ENCODE peak calls at places on chromosomes 11 and 22, in eight cellular contexts. K is neural crest cell, G is adrenal gland, N is epithelial cell of proximal tubule, B is fibroblast of mammary gland, I is astrocyte of the spinal cord, R is breast epithelium, O is PC-3. X is an unnamed sample.

GRCh38 chr22:46957521-46957920 is 195.1 kb downstream of the TBC1D22A start:
- DNase-seq in K (no peak), G (no peak), N (no peak), B (no peak), I (no peak), R (no peak), O (no peak), X (no peak)

GRCh38 chr11:134666273-134667174 is 254.5 kb upstream of the B3GAT1 start:
- DNase-seq in K (no peak), G (no peak), N (no peak), B (no peak), I (no peak), R (no peak), O (no peak), X (no peak)

GRCh38 chr11:10348650-10349280 is 43.9 kb downstream of the ADM start:
- DNase-seq in K (no peak), G (no peak), N (peak), B (peak), I (peak), R (no peak), O (peak), X (no peak)

GRCh38 chr22:46569848-46570695 is 32.7 kb upstream of the CELSR1 start:
- DNase-seq in K (no peak), G (no peak), N (no peak), B (no peak), I (no peak), R (no peak), O (no peak), X (no peak)

GRCh38 chr11:60121259-60121658 is 32.8 kb downstream of the MS4A2 start:
- DNase-seq in K (no peak), G (no peak), N (no peak), B (no peak), I (no peak), R (no peak), O (no peak), X (no peak)

GRCh38 chr11:47572715-47573255 is 6.0 kb downstream of the KBTBD4 start:
- DNase-seq in K (no peak), G (no peak), N (no peak), B (peak), I (peak), R (no peak), O (no peak), X (no peak)

GRCh38 chr22:30732426-30732825 is 37.8 kb downstream of the OSBP2 start:
- DNase-seq in K (no peak), G (no peak), N (no peak), B (no peak), I (no peak), R (no peak), O (no peak), X (no peak)

GRCh38 chr11:106030609-106031008 is 8.6 kb upstream of the MSANTD4 start:
- DNase-seq in K (no peak), G (no peak), N (no peak), B (no peak), I (no peak), R (no peak), O (no peak), X (no peak)

GRCh38 chr22:35882226-35883027 is 146.2 kb downstream of the RBFOX2 start:
- DNase-seq in K (no peak), G (no peak), N (no peak), B (peak), I (no peak), R (no peak), O (no peak), X (no peak)

GRCh38 chr11:113651018-113651417 is 55.1 kb downstream of the TMPRSS5 start:
- DNase-seq in K (no peak), G (no peak), N (no peak), B (no peak), I (no peak), R (no peak), O (no peak), X (no peak)

GRCh38 chr22:46767249-46767985 is 5.0 kb downstream of the TBC1D22A start:
- DNase-seq in K (no peak), G (no peak), N (no peak), B (no peak), I (no peak), R (no peak), O (no peak), X (no peak)

GRCh38 chr11:70146309-70146708 is 56.8 kb upstream of the FADD start:
- DNase-seq in K (no peak), G (no peak), N (no peak), B (no peak), I (no peak), R (no peak), O (no peak), X (no peak)

GRCh38 chr11:66934971-66935779 is 23.0 kb downstream of the PC start:
- DNase-seq in K (no peak), G (peak), N (no peak), B (peak), I (peak), R (no peak), O (no peak), X (no peak)

GRCh38 chr11:13339196-13340153 is 61.9 kb downstream of the BMAL1 start:
- DNase-seq in K (no peak), G (peak), N (peak), B (peak), I (peak), R (peak), O (peak), X (peak)

GRCh38 chr11:47800759-47801158 is 33.6 kb upstream of the FNBP4 start:
- DNase-seq in K (no peak), G (no peak), N (no peak), B (no peak), I (no peak), R (no peak), O (no peak), X (no peak)

GRCh38 chr22:37849089-37849751 is at the start of gene EIF3L:
- DNase-seq in K (peak), G (peak), N (peak), B (peak), I (peak), R (peak), O (peak), X (peak)

GRCh38 chr11:112656772-112657428 is 304.3 kb upstream of the NCAM1 start:
- DNase-seq in K (no peak), G (no peak), N (no peak), B (peak), I (peak), R (no peak), O (peak), X (peak)

GRCh38 chr11:16418698-16419097 is 62.4 kb upstream of the SOX6 start:
- DNase-seq in K (no peak), G (no peak), N (no peak), B (no peak), I (no peak), R (no peak), O (no peak), X (peak)

GRCh38 chr11:44979536-44980399 is 29.1 kb upstream of the TP53I11 start:
- DNase-seq in K (no peak), G (peak), N (peak), B (no peak), I (no peak), R (peak), O (peak), X (peak)

GRCh38 chr22:49648053-49648452 is 179.6 kb downstream of the BRD1 start:
- DNase-seq in K (no peak), G (no peak), N (no peak), B (no peak), I (no peak), R (no peak), O (no peak), X (no peak)

GRCh38 chr11:117020287-117020686 is 77.9 kb downstream of the SIK3 start:
- DNase-seq in K (no peak), G (no peak), N (no peak), B (no peak), I (no peak), R (no peak), O (no peak), X (no peak)

GRCh38 chr11:62539238-62539925 is 7.2 kb downstream of the AHNAK start:
- DNase-seq in K (no peak), G (peak), N (no peak), B (peak), I (peak), R (no peak), O (peak), X (peak)

GRCh38 chr22:30302810-30303138 is 13.5 kb upstream of the CASTOR1 start:
- DNase-seq in K (no peak), G (no peak), N (no peak), B (no peak), I (no peak), R (peak), O (no peak), X (no peak)

GRCh38 chr11:102416974-102417373 is 35.6 kb downstream of the TMEM123 start:
- DNase-seq in K (no peak), G (no peak), N (no peak), B (no peak), I (no peak), R (no peak), O (no peak), X (no peak)

GRCh38 chr22:31272522-31273446 is 19.5 kb downstream of the PIK3IP1 start:
- DNase-seq in K (peak), G (peak), N (no peak), B (peak), I (peak), R (no peak), O (peak), X (no peak)

GRCh38 chr11:66011239-66011784 is 496 bp upstream of the CST6 start:
- DNase-seq in K (no peak), G (peak), N (peak), B (peak), I (peak), R (peak), O (peak), X (peak)

GRCh38 chr11:9251306-9251705 is 13.8 kb downstream of the DENND5A start:
- DNase-seq in K (no peak), G (no peak), N (no peak), B (no peak), I (no peak), R (no peak), O (peak), X (peak)

DNA sequence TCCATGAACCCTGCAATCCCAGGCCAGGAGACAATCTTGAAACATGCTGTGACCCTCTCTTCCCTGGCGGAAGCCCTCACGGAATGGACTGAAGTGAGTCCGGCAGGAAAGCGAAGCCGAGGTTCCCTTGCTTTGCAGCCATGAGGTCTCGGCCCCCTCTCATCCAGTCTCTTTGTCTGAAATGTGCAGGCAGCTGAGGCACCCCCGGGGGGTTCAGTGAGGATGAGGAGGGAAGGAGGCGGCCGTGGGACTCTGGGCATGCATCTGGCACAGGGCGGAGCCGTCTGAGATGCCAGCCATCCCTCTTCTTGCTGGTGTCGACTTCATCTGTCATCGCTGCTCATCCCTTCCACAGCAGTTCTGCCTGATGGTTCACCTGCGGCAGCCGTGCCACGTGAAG is 1485.7 kb downstream of the BRD1 start:
- DNase-seq in K (no peak), G (no peak), N (no peak), B (no peak), I (no peak), R (no peak), O (no peak), X (no peak)
- TF ChIP-seq CTCF in K (no peak), G (no peak), N (no peak), B (no peak), I (no peak), R (no peak), O (no peak), X (no peak)

GRCh38 chr22:38923463-38924196 is 33.8 kb upstream of the APOBEC3A start:
- DNase-seq in K (no peak), G (peak), N (peak), B (peak), I (peak), R (peak), O (peak), X (peak)
- TF ChIP-seq CTCF in K (no peak), G (peak), N (peak), B (peak), I (peak), R (peak), O (peak), X (peak)

DNA sequence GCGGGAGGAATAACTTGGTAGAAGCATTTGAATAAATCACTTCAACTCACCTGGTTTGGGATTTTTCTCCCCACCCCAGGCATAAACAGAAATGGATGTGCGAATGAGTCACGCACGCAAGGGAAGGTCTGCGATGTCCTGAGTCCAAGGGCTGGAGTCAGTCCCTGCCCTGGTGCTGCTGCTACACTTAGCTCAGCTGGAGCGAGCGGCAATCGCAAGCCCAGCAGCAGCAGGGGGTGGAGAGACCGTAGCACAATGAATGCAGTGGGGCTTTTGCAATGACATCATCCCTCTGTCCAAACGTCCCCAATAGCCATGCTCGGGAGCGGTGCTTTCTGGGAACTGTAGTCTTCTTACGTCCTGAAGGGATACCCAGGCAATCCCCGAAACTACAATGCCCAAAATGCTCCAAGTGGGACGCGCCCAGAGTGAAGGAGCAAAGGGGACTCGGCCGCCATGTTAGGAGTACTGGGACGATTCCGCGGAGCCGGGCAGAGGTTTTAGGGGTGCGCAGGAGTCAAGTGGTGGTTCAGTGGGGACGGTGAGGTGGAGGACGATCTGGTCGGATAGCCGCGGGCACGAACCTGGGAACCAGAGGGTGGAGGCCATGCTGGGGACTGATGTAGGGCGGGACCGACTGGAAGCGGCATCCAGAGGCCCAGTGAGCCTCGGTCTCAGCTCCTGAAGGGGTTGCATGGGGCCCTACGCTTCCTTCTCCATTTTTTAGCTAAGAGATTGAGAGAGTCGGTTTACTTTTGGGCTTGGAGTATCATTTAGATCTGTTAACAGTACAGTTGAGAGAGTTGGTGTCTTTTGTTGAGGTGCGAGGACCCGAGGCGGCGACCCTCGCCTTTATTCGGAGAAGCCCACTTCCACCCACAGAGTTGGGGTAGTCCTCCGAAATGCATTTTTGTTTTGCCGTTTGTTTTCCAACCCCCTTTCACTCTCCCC is at the start of gene RAB30:
- DNase-seq in K (peak), G (peak), N (peak), B (peak), I (peak), R (peak), O (peak), X (peak)
- TF ChIP-seq CTCF in K (no peak), G (no peak), N (no peak), B (no peak), I (no peak), R (no peak), O (no peak), X (no peak)

GRCh38 chr11:1150769-1151365 is 6.9 kb upstream of the MUC5AC start:
- DNase-seq in K (no peak), G (peak), N (no peak), B (peak), I (peak), R (no peak), O (peak), X (no peak)

GRCh38 chr11:1151366-1152315 is 6.1 kb upstream of the MUC5AC start:
- DNase-seq in K (no peak), G (no peak), N (no peak), B (no peak), I (no peak), R (no peak), O (peak), X (no peak)

GRCh38 chr11:1153105-1153950 is 4.4 kb upstream of the MUC5AC start:
- DNase-seq in K (no peak), G (no peak), N (no peak), B (no peak), I (peak), R (no peak), O (peak), X (no peak)

GRCh38 chr11:1153951-1154487 is 3.7 kb upstream of the MUC5AC start:
- DNase-seq in K (no peak), G (peak), N (peak), B (peak), I (peak), R (no peak), O (peak), X (no peak)

GRCh38 chr11:1152316-1153104 is 5.2 kb upstream of the MUC5AC start:
- DNase-seq in K (no peak), G (no peak), N (peak), B (no peak), I (peak), R (no peak), O (peak), X (no peak)
- TF ChIP-seq CTCF in K (no peak), G (no peak), N (no peak), B (no peak), I (no peak), R (no peak), O (no peak), X (no peak)

GRCh38 chr11:129695543-129696308 is 119.9 kb upstream of the TMEM45B start:
- DNase-seq in K (peak), G (peak), N (no peak), B (peak), I (peak), R (peak), O (peak), X (peak)
- TF ChIP-seq CTCF in K (peak), G (peak), N (peak), B (peak), I (peak), R (peak), O (peak), X (peak)